ENCODE peak calls at places on chromosomes 16 and 17, in four cellular contexts. One of them, this sample, is unnamed.

GRCh38 chr17:50863221-50863843 is 2.8 kb downstream of the TOB1 start:
- DNase-seq in iris pigment epithelial cell: peak; percentile 39
- DNase-seq in HFFc6: peak; percentile 23
- DNase-seq in neuronal stem cell: no peak
- DNase-seq in this sample: peak; percentile 22

GRCh38 chr17:37792787-37793186 is 47.9 kb upstream of the HNF1B start:
- DNase-seq in neuronal stem cell: no peak
- DNase-seq in iris pigment epithelial cell: peak; percentile 63
- DNase-seq in HFFc6: peak; percentile 25
- DNase-seq in this sample: peak; percentile 63

GRCh38 chr17:42484304-42484703 is 25.6 kb downstream of the ATP6V0A1 start:
- DNase-seq in HFFc6: no peak
- DNase-seq in neuronal stem cell: no peak
- DNase-seq in iris pigment epithelial cell: no peak
- DNase-seq in this sample: no peak

GRCh38 chr17:35087731-35088646 is 24.5 kb upstream of the RFFL start:
- DNase-seq in HFFc6: peak; percentile 36
- DNase-seq in neuronal stem cell: no peak
- DNase-seq in iris pigment epithelial cell: peak; percentile 53
- DNase-seq in this sample: peak; percentile 22

GRCh38 chr17:54781389-54781788 is 119.3 kb upstream of the TOM1L1 start:
- DNase-seq in neuronal stem cell: no peak
- DNase-seq in iris pigment epithelial cell: no peak
- DNase-seq in HFFc6: no peak
- DNase-seq in this sample: no peak

GRCh38 chr16:67736858-67737257 is 17.7 kb upstream of the GFOD2 start:
- DNase-seq in neuronal stem cell: no peak
- DNase-seq in iris pigment epithelial cell: no peak
- DNase-seq in HFFc6: no peak
- DNase-seq in this sample: no peak

GRCh38 chr16:14109782-14110727 is 38.9 kb downstream of the MRTFB start:
- DNase-seq in HFFc6: no peak
- DNase-seq in neuronal stem cell: no peak
- DNase-seq in iris pigment epithelial cell: peak; percentile 41
- DNase-seq in this sample: no peak

GRCh38 chr16:31487076-31487719 is 4.3 kb downstream of the SLC5A2 start:
- DNase-seq in iris pigment epithelial cell: no peak
- DNase-seq in neuronal stem cell: no peak
- DNase-seq in HFFc6: no peak
- DNase-seq in this sample: no peak

GRCh38 chr16:55508941-55509920 is at the start of gene LPCAT2:
- DNase-seq in neuronal stem cell: peak; percentile 76
- DNase-seq in iris pigment epithelial cell: peak; percentile 62
- DNase-seq in HFFc6: peak; percentile 81
- DNase-seq in this sample: peak; percentile 76

GRCh38 chr16:28999577-28999976 is 14.7 kb downstream of the LAT start:
- DNase-seq in neuronal stem cell: no peak
- DNase-seq in iris pigment epithelial cell: no peak
- DNase-seq in HFFc6: no peak
- DNase-seq in this sample: no peak

GRCh38 chr16:4461250-4462085 is 13.0 kb downstream of the NMRAL1 start:
- DNase-seq in neuronal stem cell: no peak
- DNase-seq in HFFc6: no peak
- DNase-seq in iris pigment epithelial cell: no peak
- DNase-seq in this sample: no peak

GRCh38 chr16:54277845-54278703 is 8.5 kb downstream of the IRX3 start:
- DNase-seq in iris pigment epithelial cell: no peak
- DNase-seq in HFFc6: no peak
- DNase-seq in neuronal stem cell: peak; percentile 36
- DNase-seq in this sample: no peak

GRCh38 chr17:28369684-28370034 is 448 bp downstream of the VTN start:
- DNase-seq in neuronal stem cell: no peak
- DNase-seq in iris pigment epithelial cell: no peak
- DNase-seq in HFFc6: no peak
- DNase-seq in this sample: no peak

GRCh38 chr16:57988929-57989328 is 11.5 kb downstream of the ZNF319 start:
- DNase-seq in HFFc6: no peak
- DNase-seq in iris pigment epithelial cell: no peak
- DNase-seq in neuronal stem cell: no peak
- DNase-seq in this sample: no peak

GRCh38 chr16:85061566-85061965 is 34.0 kb downstream of the KIAA0513 start:
- DNase-seq in iris pigment epithelial cell: no peak
- DNase-seq in neuronal stem cell: no peak
- DNase-seq in HFFc6: no peak
- DNase-seq in this sample: no peak

This sample was measured in NCI-H226.